ENCODE peak calls at places on chromosomes 3 and 15, in nine cellular contexts. D, W, X, L, N, J, E, Z and R are unnamed samples.

GRCh38 chr3:179806177-179806576 is 153.3 kb downstream of the USP13 start:
- DNase-seq in D (no peak), L (no peak), N (peak; percentile 2), E (no peak), Z (no peak), J (no peak), W (no peak), X (no peak), R (no peak)

GRCh38 chr3:158102219-158102612 is 4.0 kb downstream of the SHOX2 start:
- DNase-seq in N (no peak), D (no peak), Z (no peak), L (no peak), J (no peak), W (no peak), E (no peak), X (no peak), R (no peak)

GRCh38 chr15:40282144-40282869 is 557 bp downstream of the ANKRD63 start:
- DNase-seq in J (no peak), E (peak; percentile 56), X (peak; percentile 30), W (peak; percentile 70), Z (no peak), D (peak; percentile 62), N (no peak), L (peak; percentile 71), R (peak; percentile 58)

GRCh38 chr15:92733934-92734521 is 78.5 kb upstream of the FAM174B start:
- DNase-seq in X (no peak), Z (peak; percentile 59), D (no peak), J (peak; percentile 31), W (no peak), E (no peak), L (no peak), N (peak; percentile 35), R (peak; percentile 51)

GRCh38 chr3:187014417-187014864 is 84.1 kb downstream of the ST6GAL1 start:
- DNase-seq in J (no peak), D (no peak), W (no peak), Z (no peak), N (peak; percentile 55), E (no peak), L (no peak), X (no peak), R (no peak)

GRCh38 chr3:12768579-12769527 is 9.8 kb upstream of the TMEM40 start:
- DNase-seq in L (no peak), J (no peak), X (no peak), N (no peak), E (no peak), Z (peak; percentile 12), D (no peak), W (no peak), R (no peak)

GRCh38 chr3:171829841-171830559 is 13.1 kb upstream of the TMEM212 start:
- DNase-seq in L (no peak), X (peak; percentile 10), Z (peak; percentile 9), E (no peak), D (peak; percentile 36), J (peak; percentile 83), N (peak; percentile 91), W (no peak), R (peak; percentile 74)

GRCh38 chr3:146166450-146167222 is 5.7 kb upstream of the PLOD2 start:
- DNase-seq in N (peak; percentile 80), W (no peak), X (no peak), E (no peak), J (no peak), Z (no peak), D (no peak), L (no peak), R (peak; percentile 60)

GRCh38 chr3:193114431-193115340 is 126.3 kb upstream of the PLAAT1 start:
- DNase-seq in Z (no peak), D (no peak), J (no peak), W (no peak), X (no peak), E (no peak), L (no peak), N (no peak), R (no peak)

GRCh38 chr3:190608850-190609589 is 95.1 kb downstream of the IL1RAP start:
- DNase-seq in W (no peak), J (no peak), D (no peak), E (no peak), X (no peak), L (no peak), Z (no peak), N (no peak), R (no peak)

GRCh38 chr15:45572627-45573026 is 14.6 kb upstream of the BLOC1S6 start:
- DNase-seq in X (no peak), Z (no peak), E (no peak), J (no peak), D (no peak), L (no peak), N (no peak), W (no peak), R (no peak)

GRCh38 chr3:171415070-171415469 is 45.1 kb downstream of the TNIK start:
- DNase-seq in W (no peak), E (no peak), D (no peak), L (no peak), N (peak; percentile 51), Z (no peak), J (no peak), X (no peak), R (peak; percentile 26)

GRCh38 chr3:133893683-133894333 is 1.9 kb downstream of the RAB6B start:
- DNase-seq in Z (no peak), N (no peak), E (no peak), L (no peak), J (no peak), W (no peak), D (no peak), X (no peak), R (no peak)

GRCh38 chr3:129602730-129603560 is 3.5 kb downstream of the PLXND1 start:
- DNase-seq in E (no peak), W (no peak), N (peak; percentile 94), Z (no peak), L (no peak), J (peak; percentile 86), X (no peak), D (no peak), R (peak; percentile 92)

GRCh38 chr3:53113293-53114010 is 16.8 kb downstream of the RFT1 start:
- DNase-seq in Z (no peak), W (no peak), N (peak; percentile 39), D (no peak), J (peak; percentile 70), X (no peak), E (no peak), L (no peak), R (no peak)

GRCh38 chr15:77474310-77474986 is 53.8 kb downstream of the HMG20A start:
- DNase-seq in D (no peak), E (no peak), Z (peak; percentile 71), L (no peak), W (no peak), J (no peak), X (no peak), N (no peak), R (no peak)

GRCh38 chr3:186772281-186772885 is 11.0 kb upstream of the EIF4A2 start:
- DNase-seq in L (peak; percentile 31), D (no peak), X (no peak), E (no peak), W (peak; percentile 29), Z (peak; percentile 59), N (no peak), J (no peak), R (peak; percentile 24)

GRCh38 chr3:54861248-54862067 is 66.4 kb downstream of the LRTM1 start:
- DNase-seq in J (no peak), D (no peak), W (no peak), X (no peak), E (no peak), Z (no peak), L (no peak), N (no peak), R (peak; percentile 68)

GRCh38 chr3:126415661-126416591 is 21.2 kb downstream of the CFAP100 start:
- DNase-seq in X (no peak), N (no peak), L (no peak), Z (no peak), E (no peak), D (no peak), J (no peak), W (no peak), R (no peak)

GRCh38 chr3:148460686-148461085 is 237.0 kb upstream of the AGTR1 start:
- DNase-seq in J (no peak), Z (no peak), N (no peak), L (no peak), E (no peak), W (no peak), D (no peak), X (no peak), R (no peak)

GRCh38 chr3:24773798-24774197 is 279.1 kb upstream of the THRB start:
- DNase-seq in E (no peak), J (peak; percentile 48), N (peak; percentile 68), L (no peak), W (no peak), D (peak; percentile 43), X (no peak), Z (peak; percentile 57), R (peak; percentile 59)

GRCh38 chr15:92696096-92696495 is 40.5 kb upstream of the FAM174B start:
- DNase-seq in J (no peak), Z (no peak), L (no peak), X (no peak), W (no peak), D (no peak), N (no peak), E (no peak), R (no peak)

GRCh38 chr15:59925123-59925522 is 79.0 kb upstream of the FOXB1 start:
- DNase-seq in Z (no peak), D (no peak), E (no peak), J (no peak), L (no peak), N (no peak), X (no peak), W (no peak), R (no peak)

GRCh38 chr15:88465633-88466219 is 1.5 kb downstream of the MRPL46 start:
- DNase-seq in N (peak; percentile 53), L (no peak), X (no peak), W (no peak), J (no peak), D (no peak), E (no peak), Z (no peak), R (no peak)

GRCh38 chr3:13015286-13016082 is 57.7 kb downstream of the IQSEC1 start:
- DNase-seq in J (peak; percentile 52), X (peak; percentile 58), W (peak; percentile 78), N (no peak), Z (peak; percentile 47), L (no peak), E (peak; percentile 63), D (no peak), R (no peak)

GRCh38 chr3:180646187-180646790 is 33.0 kb downstream of the CCDC39 start:
- DNase-seq in E (no peak), X (no peak), J (no peak), L (no peak), W (no peak), N (no peak), Z (no peak), D (no peak), R (no peak)

GRCh38 chr15:85753791-85754452 is 40.8 kb downstream of the KLHL25 start:
- DNase-seq in W (no peak), X (no peak), E (no peak), D (no peak), Z (no peak), J (no peak), L (no peak), N (no peak), R (no peak)

GRCh38 chr3:172101107-172101506 is 61.7 kb downstream of the FNDC3B start:
- DNase-seq in N (no peak), X (no peak), D (no peak), E (no peak), W (no peak), J (no peak), L (no peak), Z (no peak), R (no peak)

GRCh38 chr3:18080198-18080689 is 337.8 kb upstream of the TBC1D5 start:
- DNase-seq in E (no peak), Z (no peak), D (no peak), N (peak; percentile 30), X (no peak), J (no peak), L (no peak), W (no peak), R (peak; percentile 50)

GRCh38 chr15:62569460-62570404 is 404.6 kb upstream of the C2CD4B start:
- DNase-seq in D (no peak), W (no peak), J (peak; percentile 85), Z (peak; percentile 89), N (peak; percentile 91), E (no peak), L (no peak), X (no peak), R (peak; percentile 84)

GRCh38 chr3:61715886-61716527 is 154.6 kb downstream of the PTPRG start:
- DNase-seq in L (no peak), Z (peak; percentile 51), J (no peak), W (no peak), N (no peak), D (no peak), X (no peak), E (no peak), R (no peak)